ENCODE peak calls at places on chromosomes 4 and X, in seven cellular contexts. C is fibroblast of lung, T is psoas muscle, F is kidney, A is upper lobe of right lung, Z is breast epithelium, D is pancreas. G is an unnamed sample. For H3K4me1, the result is how much of the 10 kb centered on the place peaks cover.

GRCh38 chrX:150239946-150240642 is 123.0 kb upstream of the MAMLD1 start:
- DNase-seq in C (no peak), T (no peak), Z (no peak), A (no peak), F (no peak), D (no peak), G (no peak)

GRCh38 chr4:78057600-78058560 is 757 bp downstream of the FRAS1 start:
- DNase-seq in A (peak), T (peak), C (peak), D (peak), Z (peak), F (peak), G (peak)

GRCh38 chr4:147340547-147341225 is 140.2 kb upstream of the EDNRA start:
- DNase-seq in T (no peak), C (no peak), A (no peak), Z (no peak), F (no peak), D (no peak), G (no peak)

GRCh38 chr4:189974056-189974455 is 33.4 kb downstream of the FRG1 start:
- DNase-seq in D (no peak), Z (no peak), T (no peak), C (peak), A (no peak), F (no peak), G (no peak)

GRCh38 chr4:188691811-188692210 is 552.6 kb downstream of the TRIML1 start:
- DNase-seq in C (peak), Z (no peak), D (no peak), F (no peak), A (no peak), T (no peak), G (no peak)

GRCh38 chr4:121675715-121676114 is 21.1 kb downstream of the ANXA5 start:
- DNase-seq in A (no peak), Z (no peak), C (peak), D (no peak), T (no peak), F (no peak), G (no peak)

GRCh38 chr4:114384629-114385028 is 214.0 kb upstream of the UGT8 start:
- DNase-seq in F (no peak), Z (no peak), T (no peak), C (peak), D (no peak), A (no peak), G (no peak)

GRCh38 chr4:147733614-147734344 is 1.9 kb downstream of the ARHGAP10 start:
- DNase-seq in A (no peak), C (peak), D (no peak), F (no peak), Z (no peak), T (peak), G (no peak)

GRCh38 chr4:15781427-15782095 is 3.4 kb downstream of the CD38 start:
- DNase-seq in T (no peak), F (no peak), C (no peak), A (no peak), D (no peak), Z (no peak), G (no peak)

GRCh38 chrX:336227-336626 is 17.6 kb upstream of the GTPBP6 start:
- DNase-seq in Z (no peak), A (peak), F (peak), T (peak), D (no peak), C (no peak), G (no peak)

GRCh38 chr4:87118826-87119225 is 101.6 kb downstream of the KLHL8 start:
- DNase-seq in T (no peak), F (no peak), D (no peak), Z (no peak), C (peak), A (no peak), G (no peak)

GRCh38 chrX:16822723-16823122 is 36.5 kb downstream of the TXLNG start:
- DNase-seq in Z (no peak), F (no peak), A (no peak), D (no peak), T (no peak), C (no peak), G (no peak)

GRCh38 chrX:122004127-122004526 is 956.7 kb downstream of the GLUD2 start:
- DNase-seq in Z (no peak), T (no peak), D (no peak), A (no peak), C (no peak), F (peak), G (peak)

GRCh38 chr4:107423677-107424405 is 296.2 kb downstream of the PAPSS1 start:
- DNase-seq in A (no peak), F (no peak), D (no peak), T (no peak), C (no peak), Z (no peak), G (no peak)

GRCh38 chr4:83923341-83923740 is 387.4 kb downstream of the GPAT3 start:
- DNase-seq in D (no peak), Z (no peak), F (no peak), C (no peak), A (no peak), T (no peak), G (no peak)

GRCh38 chrX:38221391-38221929 is 789 bp upstream of the SRPX start:
- DNase-seq in T (no peak), D (no peak), Z (no peak), C (peak), A (no peak), F (no peak), G (no peak)

GRCh38 chr4:153603835-153604234 is 80.2 kb upstream of the TLR2 start:
- DNase-seq in D (no peak), Z (no peak), A (no peak), T (no peak), F (no peak), C (no peak), G (no peak)

GRCh38 chr4:176321589-176321988 is 1.8 kb downstream of the SPCS3 start:
- DNase-seq in C (no peak), A (no peak), Z (no peak), F (no peak), D (no peak), T (no peak), G (no peak)

GRCh38 chrX:16368696-16369095 is 201.4 kb downstream of the MAGEB17 start:
- DNase-seq in Z (no peak), F (no peak), D (no peak), T (no peak), C (no peak), A (no peak), G (no peak)

GRCh38 chr4:74109894-74110605 is 11.1 kb upstream of the CXCL2 start:
- DNase-seq in A (no peak), F (no peak), T (no peak), C (peak), Z (no peak), D (no peak), G (no peak)

GRCh38 chr4:40685300-40685699 is 55.6 kb upstream of the RBM47 start:
- DNase-seq in Z (no peak), D (no peak), A (no peak), T (no peak), C (peak), F (no peak), G (no peak)

GRCh38 chr4:174089711-174090110 is 193.8 kb downstream of the FBXO8 start:
- DNase-seq in F (no peak), A (no peak), T (no peak), Z (no peak), D (no peak), C (no peak), G (no peak)

GRCh38 chr4:168498259-168498658 is 1.4 kb downstream of the PALLD start:
- DNase-seq in T (no peak), F (no peak), Z (no peak), D (no peak), C (no peak), A (no peak), G (no peak)

GRCh38 chr4:81493895-81494490 is 22.3 kb upstream of the RASGEF1B start:
- DNase-seq in D (no peak), Z (no peak), T (no peak), A (no peak), F (no peak), C (peak), G (no peak)

GRCh38 chr4:81492596-81492995 is 20.9 kb upstream of the RASGEF1B start:
- DNase-seq in Z (no peak), D (no peak), C (no peak), A (no peak), F (no peak), T (no peak), G (no peak)

GRCh38 chr4:81491943-81492342 is 20.2 kb upstream of the RASGEF1B start:
- DNase-seq in F (no peak), T (no peak), C (no peak), A (no peak), Z (no peak), D (no peak), G (no peak)

GRCh38 chr4:81498046-81498445 is 26.3 kb upstream of the RASGEF1B start:
- DNase-seq in Z (no peak), T (no peak), F (no peak), D (no peak), C (no peak), A (no peak), G (no peak)

GRCh38 chr4:81495308-81495707 is 23.6 kb upstream of the RASGEF1B start:
- DNase-seq in F (no peak), Z (no peak), A (no peak), D (no peak), T (no peak), C (no peak), G (no peak)
- H3K4me1 ChIP-seq in F (under half), Z (under half), A (under half), D (under half), T (under half), C (under half), G (under half)

GRCh38 chr4:184889683-184890082 is 63.9 kb upstream of the ACSL1 start:
- DNase-seq in A (no peak), T (no peak), D (no peak), Z (no peak), F (no peak), C (no peak), G (no peak)

GRCh38 chr4:184893836-184894571 is 68.2 kb upstream of the ACSL1 start:
- DNase-seq in T (no peak), F (no peak), A (no peak), Z (no peak), D (no peak), C (no peak), G (no peak)

GRCh38 chr4:184892999-184893398 is 67.2 kb upstream of the ACSL1 start:
- DNase-seq in C (no peak), T (no peak), A (no peak), D (no peak), F (no peak), Z (no peak), G (no peak)

GRCh38 chr4:184895012-184895795 is 69.4 kb upstream of the ACSL1 start:
- DNase-seq in D (no peak), T (no peak), A (no peak), C (no peak), F (no peak), Z (no peak), G (no peak)

GRCh38 chr4:184891765-184892164 is 66.0 kb upstream of the ACSL1 start:
- DNase-seq in D (no peak), C (no peak), T (no peak), A (no peak), Z (no peak), F (no peak), G (no peak)
- H3K4me1 ChIP-seq in D (under half), C (under half), T (under half), A (under half), Z (under half), F (under half), G (under half)

GRCh38 chr4:7904942-7905341 is 34.7 kb downstream of the AFAP1 start:
- DNase-seq in D (no peak), T (no peak), C (peak), F (no peak), A (no peak), Z (no peak), G (no peak)
- H3K4me1 ChIP-seq in D (under half), T (under half), C (under half), F (under half), A (under half), Z (under half), G (under half)

DNA sequence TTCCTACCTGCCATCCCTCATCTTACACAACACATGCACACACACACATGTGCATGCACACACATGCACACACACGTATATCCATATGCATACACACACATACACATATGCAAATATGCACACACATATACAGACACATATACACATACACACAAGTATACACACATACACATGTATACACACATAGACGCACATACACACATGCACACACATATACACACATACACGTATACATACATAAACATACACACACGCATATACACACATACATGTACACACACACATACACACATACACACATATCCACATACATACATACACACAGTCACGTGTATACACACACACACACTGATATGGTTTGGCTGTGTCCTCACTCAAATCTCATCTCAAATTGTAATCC is 37.0 kb upstream of the AFAP1 start:
- DNase-seq in D (no peak), T (no peak), Z (no peak), A (no peak), C (no peak), F (no peak), G (no peak)
- H3K4me1 ChIP-seq in D (under half), T (under half), Z (under half), A (under half), C (under half), F (under half), G (half or more)

GRCh38 chrX:2699959-2700358 is 8.9 kb downstream of the CD99 start:
- DNase-seq in Z (no peak), A (no peak), C (no peak), T (no peak), D (no peak), F (no peak), G (no peak)

GRCh38 chrX:2697306-2697705 is 6.2 kb downstream of the CD99 start:
- DNase-seq in T (no peak), F (no peak), D (no peak), A (no peak), Z (no peak), C (no peak), G (no peak)

GRCh38 chrX:2698604-2699003 is 7.5 kb downstream of the CD99 start:
- DNase-seq in T (no peak), F (no peak), A (no peak), D (no peak), Z (no peak), C (no peak), G (no peak)

GRCh38 chrX:2696698-2697215 is 5.7 kb downstream of the CD99 start:
- DNase-seq in T (no peak), D (no peak), A (no peak), F (no peak), Z (no peak), C (peak), G (no peak)

DNA sequence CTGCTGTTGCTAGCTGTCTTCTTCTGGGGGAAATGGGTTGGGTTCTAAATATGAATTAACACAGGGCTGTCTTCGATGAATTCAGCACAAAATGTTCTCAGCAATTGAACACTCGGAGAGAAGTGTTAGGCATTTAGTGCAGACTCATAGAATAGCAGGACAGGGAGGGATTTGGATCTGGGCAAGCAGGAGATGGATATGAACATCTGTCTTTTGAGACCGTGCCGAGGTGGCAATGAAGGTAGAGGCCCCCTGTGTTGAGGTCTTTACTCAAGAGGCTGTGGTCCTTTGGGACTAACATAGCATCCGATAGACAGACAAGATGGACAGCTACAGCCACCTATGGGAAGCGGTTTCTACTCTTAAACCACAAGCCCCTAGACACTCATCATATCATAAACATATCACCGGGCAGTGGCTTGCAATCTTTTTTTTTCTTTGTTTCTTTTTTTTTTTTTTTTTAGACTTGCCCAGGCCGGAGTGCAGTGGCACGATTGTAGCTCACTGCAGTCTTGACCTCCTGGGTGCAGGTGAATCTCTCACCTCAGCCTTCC is 6.7 kb downstream of the CD99 start:
- DNase-seq in D (no peak), F (no peak), C (peak), Z (no peak), A (no peak), T (no peak), G (no peak)
- H3K4me1 ChIP-seq in D (under half), F (under half), C (under half), Z (under half), A (half or more), T (half or more), G (under half)

GRCh38 chr4:7353046-7353790 is 81.5 kb downstream of the PSAPL1 start:
- DNase-seq in Z (no peak), A (peak), F (peak), T (peak), C (no peak), D (no peak), G (no peak)

GRCh38 chr4:7350396-7350795 is 84.3 kb downstream of the PSAPL1 start:
- DNase-seq in C (no peak), Z (no peak), T (peak), A (no peak), D (no peak), F (no peak), G (no peak)

GRCh38 chr4:7351014-7351413 is 83.7 kb downstream of the PSAPL1 start:
- DNase-seq in Z (no peak), D (no peak), C (no peak), F (no peak), A (no peak), T (peak), G (no peak)

GRCh38 chr4:7353846-7354610 is 80.7 kb downstream of the PSAPL1 start:
- DNase-seq in D (no peak), T (peak), C (no peak), A (peak), F (peak), Z (no peak), G (no peak)

GRCh38 chr4:7352486-7352885 is 82.2 kb downstream of the PSAPL1 start:
- DNase-seq in C (no peak), D (no peak), A (no peak), T (peak), Z (no peak), F (no peak), G (no peak)
- H3K4me1 ChIP-seq in C (under half), D (under half), A (under half), T (under half), Z (under half), F (under half), G (under half)

DNA sequence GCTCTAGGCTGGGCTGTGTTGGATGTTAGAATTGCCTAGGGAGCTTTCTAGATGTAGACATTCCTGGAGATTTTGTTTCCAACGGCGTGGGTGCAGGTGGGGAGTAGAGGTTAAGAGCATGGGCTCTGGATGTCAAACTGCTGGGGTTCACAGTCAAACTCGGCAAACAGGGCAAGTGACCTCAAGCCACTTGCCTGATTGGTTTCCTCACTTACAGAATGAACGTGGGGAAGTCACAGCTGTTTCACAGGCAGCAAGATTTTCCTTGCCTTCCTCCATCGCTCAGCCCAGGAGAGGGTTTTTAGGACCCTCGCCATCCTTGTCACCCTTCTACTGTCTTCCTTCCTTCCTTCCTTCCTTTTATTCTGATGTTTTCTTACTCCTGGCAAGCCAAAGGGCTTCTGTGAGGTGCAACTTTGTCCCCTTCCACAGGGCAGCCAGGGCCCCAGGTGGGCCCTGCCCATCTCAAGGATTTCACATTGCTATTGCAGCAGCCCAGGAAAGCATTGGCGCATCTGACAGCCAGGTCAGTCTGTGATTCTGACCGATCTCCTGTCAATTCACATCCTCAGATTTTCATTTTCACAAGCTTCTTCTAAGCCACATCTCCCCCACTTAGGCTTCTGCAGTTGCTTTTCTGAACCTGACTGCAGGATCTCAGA is 7.0 kb downstream of the RTL5 start:
- DNase-seq in Z (no peak), A (no peak), F (no peak), T (no peak), D (no peak), C (no peak), G (no peak)
- H3K4me1 ChIP-seq in Z (under half), A (under half), F (under half), T (under half), D (under half), C (under half), G (under half)

GRCh38 chr4:186079698-186080097 is 10.7 kb downstream of the TLR3 start:
- DNase-seq in T (no peak), D (no peak), Z (no peak), F (no peak), C (no peak), A (no peak), G (no peak)

GRCh38 chr4:186074189-186074588 is 5.2 kb downstream of the TLR3 start:
- DNase-seq in T (no peak), F (no peak), D (no peak), A (peak), C (no peak), Z (no peak), G (no peak)

GRCh38 chr4:186081202-186081807 is 12.3 kb downstream of the TLR3 start:
- DNase-seq in A (no peak), C (no peak), D (no peak), Z (no peak), F (no peak), T (no peak), G (no peak)

GRCh38 chr4:186078977-186079697 is 10.2 kb downstream of the TLR3 start:
- DNase-seq in T (no peak), C (no peak), Z (no peak), F (no peak), D (no peak), A (no peak), G (no peak)
- H3K4me1 ChIP-seq in T (under half), C (under half), Z (under half), F (under half), D (under half), A (under half), G (under half)

DNA sequence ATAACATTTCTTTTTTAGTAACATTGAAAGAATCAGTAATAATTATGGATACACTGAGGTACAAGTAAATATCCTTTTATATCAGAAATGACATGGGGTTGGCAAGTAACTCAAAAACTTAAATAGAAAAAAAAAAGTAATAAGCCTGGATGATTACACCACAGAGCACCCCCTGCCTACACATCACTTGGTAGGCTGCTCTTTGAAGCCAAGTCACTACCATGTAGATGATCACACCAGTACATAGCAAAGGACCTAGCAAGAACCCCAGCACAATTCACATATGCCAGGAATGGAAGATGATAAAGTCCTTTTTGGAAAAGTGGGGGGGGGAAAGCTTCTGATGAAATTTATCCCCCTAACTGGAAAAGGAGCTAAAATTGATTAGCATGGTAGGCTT is 56.9 kb downstream of the METTL14 start:
- DNase-seq in C (no peak), D (no peak), A (no peak), F (no peak), T (no peak), Z (no peak), G (no peak)
- H3K4me1 ChIP-seq in C (under half), D (under half), A (under half), F (under half), T (under half), Z (under half), G (under half)